ENCODE peak calls at places on chromosome 15, in five cellular contexts. A is NCI-H2081 treated with DMSO at 0.1 percent for 48 hours, V is activated T-helper 1 cell treated with Interleukin-2 at 50 U/mL for 16 hours, X is aorta, O is IMR-90. S is an unnamed sample.

GRCh38 chr15:93830221-93830765 is 401.1 kb upstream of the MCTP2 start:
- DNase-seq in X (no peak), A (peak), V (no peak), O (no peak), S (no peak)

GRCh38 chr15:71290002-71290401 is 174.7 kb downstream of the THSD4 start:
- DNase-seq in X (no peak), O (no peak), A (no peak), V (no peak), S (no peak)

GRCh38 chr15:100601158-100601557 is 826 bp downstream of the LINS1 start:
- DNase-seq in V (peak), O (no peak), X (no peak), A (no peak), S (no peak)

GRCh38 chr15:88902846-88903245 is 7.5 kb upstream of the HAPLN3 start:
- DNase-seq in O (no peak), A (no peak), V (no peak), X (no peak), S (no peak)

GRCh38 chr15:70362911-70363310 is 265.2 kb upstream of the TLE3 start:
- DNase-seq in A (no peak), O (peak), V (no peak), X (peak), S (peak)

GRCh38 chr15:92645051-92645631 is 10.4 kb downstream of the FAM174B start:
- DNase-seq in A (no peak), O (no peak), X (no peak), V (no peak), S (no peak)

GRCh38 chr15:68051109-68051508 is 3.0 kb upstream of the PIAS1 start:
- DNase-seq in X (no peak), A (no peak), O (no peak), V (no peak), S (peak)

GRCh38 chr15:58551764-58552504 is 120.1 kb downstream of the LIPC start:
- DNase-seq in X (peak), V (no peak), O (peak), A (no peak), S (no peak)

GRCh38 chr15:52568569-52569243 is at the start of gene ARPP19:
- DNase-seq in V (peak), A (peak), X (peak), O (peak), S (peak)

GRCh38 chr15:82294061-82294690 is 31.6 kb downstream of the SAXO2 start:
- DNase-seq in X (no peak), O (no peak), A (no peak), V (no peak), S (no peak)

GRCh38 chr15:78996876-78997275 is 52.0 kb upstream of the CTSH start:
- DNase-seq in X (no peak), V (no peak), A (no peak), O (no peak), S (no peak)

GRCh38 chr15:97126556-97127233 is 796.2 kb downstream of the NR2F2 start:
- DNase-seq in A (no peak), V (no peak), O (no peak), X (no peak), S (no peak)

GRCh38 chr15:35293353-35294130 is 208.4 kb upstream of the NANOGP8 start:
- DNase-seq in A (no peak), O (peak), X (no peak), V (no peak), S (peak)

GRCh38 chr15:101451192-101451799 is 38.2 kb downstream of the PCSK6 start:
- DNase-seq in A (no peak), O (no peak), X (no peak), V (no peak), S (no peak)

GRCh38 chr15:60844431-60845174 is 365.7 kb upstream of the ICE2 start:
- DNase-seq in V (peak), O (no peak), A (no peak), X (no peak), S (no peak)

GRCh38 chr15:69574506-69574905 is 121.9 kb downstream of the RPLP1 start:
- DNase-seq in V (no peak), O (no peak), A (no peak), X (peak), S (no peak)

GRCh38 chr15:70892002-70892911 is at the start of the genes LRRC49 and THAP10:
- DNase-seq in X (peak), V (no peak), A (peak), O (peak), S (peak)

GRCh38 chr15:84980196-84981053 is 1.2 kb upstream of the PDE8A start:
- DNase-seq in X (peak), O (peak), A (peak), V (peak), S (peak)

S was measured in HuH-7.